ENCODE peak calls at places on chromosomes 12 and 14, in four cellular contexts. N is pancreas, P is neuronal stem cell, U is left lung. I is an unnamed sample. For H3K9me3, the result is how much of the 10 kb centered on the place peaks cover.

GRCh38 chr12:70609739-70610491 is 27.3 kb downstream of the PTPRB start:
- DNase-seq in N (no peak), P (no peak), U (peak), I (no peak)

GRCh38 chr12:59517522-59517921 is 78.3 kb upstream of the SLC16A7 start:
- DNase-seq in N (no peak), P (no peak), U (no peak), I (no peak)

GRCh38 chr12:570949-571794 is 92.1 kb downstream of the NINJ2 start:
- DNase-seq in N (no peak), P (no peak), U (peak), I (peak)

GRCh38 chr12:116354534-116354933 is 77.0 kb upstream of the MED13L start:
- DNase-seq in N (no peak), P (no peak), U (no peak), I (no peak)

GRCh38 chr12:49331360-49332222 is 5.4 kb downstream of the C1QL4 start:
- DNase-seq in N (peak), P (no peak), U (no peak), I (peak)

GRCh38 chr12:45304514-45305178 is 88.8 kb downstream of the ANO6 start:
- DNase-seq in N (no peak), P (no peak), U (no peak), I (no peak)

GRCh38 chr12:105220929-105221290 is 15.1 kb downstream of the APPL2 start:
- DNase-seq in N (no peak), P (no peak), U (no peak), I (no peak)

GRCh38 chr14:70188608-70189540 is at the start of gene SLC8A3:
- DNase-seq in N (peak), P (peak), U (peak), I (no peak)

GRCh38 chr12:16602412-16602811 is 3.5 kb downstream of the LMO3 start:
- DNase-seq in N (no peak), P (no peak), U (no peak), I (no peak)

GRCh38 chr12:91094957-91095356 is 16.3 kb downstream of the LUM start:
- DNase-seq in N (no peak), P (no peak), U (no peak), I (no peak)

GRCh38 chr12:106154781-106155273 is 16.1 kb upstream of the NUAK1 start:
- DNase-seq in N (no peak), P (no peak), U (no peak), I (no peak)

GRCh38 chr12:96886998-96887677 is 19.9 kb upstream of the NEDD1 start:
- DNase-seq in N (no peak), P (no peak), U (no peak), I (no peak)

GRCh38 chr12:99282670-99283069 is 364.9 kb upstream of the GARIN6 start:
- DNase-seq in N (no peak), P (no peak), U (no peak), I (no peak)

GRCh38 chr12:20798561-20798960 is 11.9 kb upstream of the SLCO1B3 start:
- DNase-seq in N (no peak), P (no peak), U (no peak), I (no peak)

GRCh38 chr14:54902521-54903420 is at the start of gene GCH1:
- DNase-seq in N (peak), P (peak), U (peak), I (peak)

GRCh38 chr14:50020799-50021198 is 95.6 kb downstream of the VCPKMT start:
- DNase-seq in N (no peak), P (no peak), U (no peak), I (no peak)

GRCh38 chr12:68971404-68971803 is 38.4 kb upstream of the CPM start:
- DNase-seq in N (no peak), P (no peak), U (no peak), I (peak)

GRCh38 chr14:91313852-91314251 is 69.3 kb upstream of the GPR68 start:
- DNase-seq in N (no peak), P (no peak), U (no peak), I (no peak)

GRCh38 chr12:65296503-65297265 is 18.2 kb downstream of the MSRB3 start:
- DNase-seq in N (no peak), P (no peak), U (no peak), I (no peak)

GRCh38 chr12:122141911-122142725 is 31.9 kb downstream of the IL31 start:
- DNase-seq in N (no peak), P (no peak), U (no peak), I (no peak)

GRCh38 chr14:22271838-22272237 is 317.2 kb downstream of the DAD1 start:
- DNase-seq in N (no peak), P (no peak), U (no peak), I (no peak)

GRCh38 chr12:24778486-24779304 is 170.2 kb downstream of the BCAT1 start:
- DNase-seq in N (no peak), P (peak), U (no peak), I (no peak)

GRCh38 chr14:65471038-65471878 is 58.7 kb downstream of the FUT8 start:
- DNase-seq in N (no peak), P (no peak), U (no peak), I (peak)

GRCh38 chr12:121804417-121805111 is 755 bp downstream of the SETD1B start:
- DNase-seq in N (no peak), P (no peak), U (peak), I (no peak)

GRCh38 chr12:102470964-102471363 is 9.4 kb downstream of the IGF1 start:
- DNase-seq in N (no peak), P (no peak), U (no peak), I (no peak)

GRCh38 chr12:50232206-50232605 is 51.1 kb downstream of the LIMA1 start:
- DNase-seq in N (no peak), P (no peak), U (no peak), I (no peak)

DNA sequence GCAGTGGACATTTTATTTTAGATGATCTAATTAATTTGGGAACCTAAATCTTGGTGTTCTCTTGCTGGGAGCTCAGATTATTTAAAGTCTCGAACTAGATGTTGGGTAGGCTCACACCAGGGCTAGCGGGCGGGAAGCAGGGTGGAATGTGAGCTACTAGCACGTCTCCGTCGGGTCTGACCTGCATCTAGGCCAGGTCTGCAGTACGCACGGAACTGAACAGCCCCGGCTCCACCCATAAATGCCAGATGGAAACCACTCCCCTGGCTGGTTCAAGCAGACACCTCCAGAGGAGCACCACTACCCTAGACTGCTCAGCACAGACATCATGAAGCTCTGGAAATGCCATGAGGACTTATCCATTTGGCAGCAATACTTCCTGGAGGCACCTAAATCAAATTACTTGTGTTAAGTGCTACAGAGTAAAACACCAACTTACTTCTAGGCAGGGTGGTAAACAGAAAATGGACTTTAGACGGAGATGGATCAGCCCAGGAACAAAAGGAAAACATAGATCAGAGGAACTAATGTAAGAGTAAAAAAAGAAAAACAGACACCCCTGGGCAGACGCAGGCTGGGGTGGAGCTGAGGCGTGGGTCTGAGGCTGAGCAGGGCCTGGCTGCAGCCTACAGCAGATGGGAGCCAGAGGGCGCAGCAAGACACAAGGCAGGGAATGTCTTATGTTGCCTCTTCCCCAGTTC is 10.2 kb downstream of the ZNF605 start:
- DNase-seq in N (no peak), P (no peak), U (no peak), I (no peak)
- H3K9me3 ChIP-seq in N (under half), P (half or more), U (half or more), I (under half)

GRCh38 chr12:47610847-47611246 is 95.0 kb downstream of the RPAP3 start:
- DNase-seq in N (no peak), P (no peak), U (no peak), I (no peak)
- H3K9me3 ChIP-seq in N (under half), P (under half), U (under half), I (under half)

DNA sequence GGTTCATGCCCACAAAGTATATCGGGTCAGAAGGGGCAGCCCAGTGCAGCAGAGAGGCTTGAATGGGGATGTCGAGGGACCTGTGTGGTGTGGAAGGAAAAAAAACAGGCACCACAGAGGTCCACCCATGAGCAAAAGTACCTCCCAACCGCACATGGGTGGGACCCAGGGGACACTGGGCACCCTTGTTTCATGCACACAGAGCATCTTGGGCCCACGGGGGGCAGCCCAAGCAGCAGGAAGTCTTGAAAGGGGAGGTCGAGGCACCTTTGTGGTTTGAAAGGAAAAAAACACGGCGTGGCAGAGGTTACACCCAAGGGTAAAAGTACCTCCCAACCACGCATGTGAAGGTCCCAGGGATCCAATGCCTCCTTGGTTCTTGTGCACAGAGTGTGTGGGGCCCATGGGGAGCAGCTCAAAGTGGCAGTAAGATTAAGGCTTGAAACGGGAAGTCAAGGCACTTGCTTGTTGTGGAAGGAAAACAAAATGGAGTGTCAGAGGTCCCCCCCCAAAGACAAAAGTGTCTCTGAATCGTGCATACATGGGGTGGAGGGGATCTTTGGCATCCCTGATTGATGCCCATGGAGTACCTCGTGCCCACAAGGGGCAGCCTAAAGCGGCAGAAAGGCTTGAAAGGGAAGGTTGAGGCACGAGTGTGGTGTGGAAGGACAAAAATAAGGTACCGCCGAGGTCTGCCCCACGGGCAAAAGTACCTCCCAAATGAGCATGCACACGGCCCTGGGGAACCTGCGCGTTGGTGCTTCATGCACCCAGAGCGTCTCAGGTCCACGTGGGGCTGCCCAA is 575.5 kb downstream of the ALG10 start:
- DNase-seq in N (no peak), P (no peak), U (peak), I (no peak)
- H3K9me3 ChIP-seq in N (under half), P (half or more), U (half or more), I (under half)

GRCh38 chr14:77936138-77936639 is 136.3 kb downstream of the ADCK1 start:
- DNase-seq in N (no peak), P (no peak), U (no peak), I (no peak)
- H3K9me3 ChIP-seq in N (under half), P (under half), U (under half), I (under half)

DNA sequence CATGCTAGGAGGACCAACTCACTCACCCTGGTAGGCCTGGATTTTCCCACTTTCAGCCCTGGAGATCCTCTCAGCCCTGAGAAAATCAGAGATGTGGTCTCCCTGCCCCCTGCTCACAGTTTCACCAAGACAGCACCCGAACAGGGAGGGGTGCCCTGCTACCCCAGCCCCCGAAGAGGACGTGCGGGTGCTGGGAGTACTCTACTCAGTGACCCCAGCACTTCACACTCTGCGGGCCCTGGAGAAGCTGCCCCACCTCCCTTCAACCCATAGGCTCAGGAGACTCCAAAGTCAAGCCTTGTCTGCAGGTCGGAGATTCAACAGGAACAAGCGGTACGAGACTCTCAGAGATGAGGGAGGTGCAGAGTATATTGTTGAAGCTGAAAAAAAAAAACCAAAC is 66.5 kb downstream of the RIMBP2 start:
- DNase-seq in N (no peak), P (no peak), U (no peak), I (no peak)
- H3K9me3 ChIP-seq in N (under half), P (under half), U (under half), I (under half)

GRCh38 chr14:106380740-106381139 is 854.4 kb downstream of the TMEM121 start:
- DNase-seq in N (no peak), P (no peak), U (no peak), I (no peak)

GRCh38 chr14:106372870-106373657 is 846.7 kb downstream of the TMEM121 start:
- DNase-seq in N (peak), P (no peak), U (peak), I (peak)

GRCh38 chr14:106378191-106378590 is 851.8 kb downstream of the TMEM121 start:
- DNase-seq in N (no peak), P (no peak), U (no peak), I (no peak)

GRCh38 chr14:106377432-106377831 is 851.0 kb downstream of the TMEM121 start:
- DNase-seq in N (no peak), P (no peak), U (no peak), I (no peak)
- H3K9me3 ChIP-seq in N (under half), P (under half), U (under half), I (under half)